ENCODE peak calls at places on chromosomes 4 and X, in four cellular contexts. F, N, G and P are unnamed samples.

GRCh38 chrX:11758400-11759171 is 549 bp downstream of the MSL3 start:
- DNase-seq in G (no peak), N (peak), F (peak), P (no peak)

GRCh38 chr4:53908661-53909078 is 155.7 kb downstream of the CHIC2 start:
- DNase-seq in N (peak), F (peak), G (no peak), P (peak)

GRCh38 chrX:39174761-39175417 is 373.6 kb downstream of the MID1IP1 start:
- DNase-seq in F (no peak), N (no peak), G (no peak), P (no peak)

GRCh38 chr4:80307183-80307735 is 28.3 kb upstream of the CFAP299 start:
- DNase-seq in N (no peak), G (no peak), F (no peak), P (no peak)

GRCh38 chrX:102723456-102723855 is 2.9 kb downstream of the GPRASP3 start:
- DNase-seq in F (no peak), G (no peak), N (no peak), P (no peak)

GRCh38 chr4:117134386-117134785 is 49.0 kb upstream of the TRAM1L1 start:
- DNase-seq in G (no peak), N (no peak), F (peak), P (peak)

GRCh38 chr4:28225689-28226353 is 1365.2 kb downstream of the STIM2 start:
- DNase-seq in F (no peak), N (no peak), G (no peak), P (no peak)

GRCh38 chr4:19791422-19792113 is 460.1 kb upstream of the SLIT2 start:
- DNase-seq in F (no peak), N (no peak), G (no peak), P (no peak)

GRCh38 chr4:175930471-175930870 is 118.4 kb upstream of the GPM6A start:
- DNase-seq in G (no peak), N (no peak), F (no peak), P (no peak)

GRCh38 chrX:30246769-30247489 is at the start of gene MAGEB1:
- DNase-seq in G (peak), F (peak), N (peak), P (no peak)

GRCh38 chrX:38151426-38151825 is 69.2 kb downstream of the SRPX start:
- DNase-seq in F (no peak), G (no peak), N (no peak), P (no peak)

GRCh38 chr4:174926958-174927357 is 8.8 kb downstream of the ADAM29 start:
- DNase-seq in N (no peak), F (no peak), G (no peak), P (no peak)

GRCh38 chr4:101321481-101322042 is 25.8 kb downstream of the PPP3CA start:
- DNase-seq in N (no peak), G (no peak), F (no peak), P (no peak)

GRCh38 chr4:42282081-42282901 is 115.0 kb upstream of the SHISA3 start:
- DNase-seq in F (peak), G (no peak), N (peak), P (peak)
- TF ChIP-seq BRCA1 in F (no peak), G (no peak), N (no peak), P (no peak)

GRCh38 chrX:71954458-71954857 is 43.8 kb downstream of the NHSL2 start:
- DNase-seq in N (no peak), F (no peak), G (no peak), P (no peak)
- TF ChIP-seq HDAC2 in N (no peak), F (no peak), G (no peak), P (no peak)

GRCh38 chr4:13547563-13548041 is 3.3 kb upstream of the NKX3-2 start:
- DNase-seq in N (no peak), F (no peak), G (no peak), P (no peak)
- TF ChIP-seq ZNF274 in N (no peak), F (no peak), G (no peak), P (no peak)

DNA sequence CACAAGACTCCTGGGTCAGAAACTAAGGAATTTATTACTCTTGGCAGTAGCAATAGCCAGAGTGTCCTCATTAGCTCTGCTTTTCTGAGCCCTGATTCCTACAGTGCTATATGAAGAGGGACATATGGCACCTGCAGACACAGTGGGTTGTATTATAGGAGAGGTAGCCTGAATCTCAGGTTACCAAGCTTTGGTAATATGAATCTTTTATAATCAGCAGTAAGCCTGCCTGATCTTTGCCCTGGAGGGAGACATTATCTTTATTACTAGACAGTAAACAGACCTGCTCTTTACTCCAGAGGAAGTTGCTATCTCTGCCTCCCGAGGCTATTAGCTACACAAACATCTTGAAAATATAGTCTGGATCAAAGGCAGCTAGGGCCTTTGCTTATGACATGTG is 62.5 kb upstream of the HOPX start:
- DNase-seq in G (no peak), N (no peak), F (no peak), P (no peak)
- TF ChIP-seq BRCA1 in G (no peak), N (no peak), F (no peak), P (no peak)

GRCh38 chrX:40201486-40201885 is 103.7 kb upstream of the BCOR start:
- DNase-seq in N (no peak), F (no peak), G (no peak), P (peak)
- TF ChIP-seq HDAC2 in N (no peak), F (no peak), G (no peak), P (no peak)

GRCh38 chr4:61442936-61443335 is 242.8 kb downstream of the ADGRL3 start:
- DNase-seq in N (no peak), F (no peak), G (no peak), P (no peak)

GRCh38 chr4:61447918-61448317 is 247.8 kb downstream of the ADGRL3 start:
- DNase-seq in G (no peak), N (no peak), F (no peak), P (no peak)

GRCh38 chr4:61445374-61446063 is 245.4 kb downstream of the ADGRL3 start:
- DNase-seq in F (peak), G (no peak), N (no peak), P (no peak)

GRCh38 chr4:61443813-61444510 is 243.8 kb downstream of the ADGRL3 start:
- DNase-seq in N (no peak), G (no peak), F (peak), P (no peak)

GRCh38 chr4:61446957-61447356 is 246.8 kb downstream of the ADGRL3 start:
- DNase-seq in G (no peak), N (no peak), F (no peak), P (no peak)
- TF ChIP-seq ZNF274 in G (no peak), N (no peak), F (no peak), P (no peak)

GRCh38 chr4:185637162-185637875 is 102.0 kb upstream of the PDLIM3 start:
- DNase-seq in N (no peak), F (no peak), G (no peak), P (no peak)
- TF ChIP-seq BRCA1 in N (no peak), F (no peak), G (no peak), P (no peak)

DNA sequence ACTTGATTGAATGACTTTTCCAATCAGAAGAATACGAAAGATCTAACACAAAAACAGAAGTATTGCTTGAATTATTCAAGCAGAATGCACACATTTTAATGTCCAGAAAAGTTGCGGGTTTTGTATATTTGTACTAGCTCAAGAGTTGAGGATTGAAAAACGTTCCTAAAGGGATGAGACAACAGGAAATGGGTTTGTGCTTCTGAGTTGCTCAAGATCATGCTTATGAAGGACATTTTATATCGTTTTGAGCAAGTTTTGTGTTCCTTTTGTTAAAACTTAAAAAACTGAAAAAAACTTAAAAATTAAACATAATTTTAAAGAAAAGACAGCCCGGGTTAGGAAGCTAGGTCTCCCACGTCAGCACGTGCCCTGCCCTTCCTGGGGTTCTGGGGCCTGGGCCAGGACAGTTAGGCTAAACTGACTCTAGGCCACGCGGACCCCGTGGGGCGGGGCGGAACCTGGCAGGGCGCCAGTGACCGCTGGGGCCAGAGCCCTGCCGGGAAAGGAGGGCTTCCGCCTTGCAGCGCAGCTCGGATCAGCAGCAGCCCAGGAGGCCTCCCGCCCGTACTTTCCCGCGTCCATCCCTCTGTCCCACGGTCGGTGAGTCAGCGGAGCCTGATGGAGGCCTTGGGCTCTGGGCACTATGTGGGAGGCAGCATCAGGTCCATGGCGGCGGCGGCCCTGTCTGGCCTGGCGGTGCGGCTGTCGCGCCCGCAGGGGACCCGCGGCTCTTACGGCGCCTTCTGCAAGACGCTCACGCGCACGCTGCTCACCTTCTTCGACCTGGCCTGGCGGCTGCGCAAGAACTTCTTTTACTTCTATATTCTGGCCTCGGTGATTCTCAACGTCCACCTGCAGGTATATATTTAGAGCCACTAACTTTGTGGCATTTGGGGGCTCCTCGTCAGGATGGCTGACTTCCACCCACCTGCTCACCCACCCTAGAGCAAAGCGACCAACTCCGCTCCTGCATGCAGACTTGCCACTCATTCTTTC is at the start of gene SMIM10:
- DNase-seq in G (no peak), N (peak), F (no peak), P (no peak)
- TF ChIP-seq HDAC2 in G (no peak), N (no peak), F (no peak), P (no peak)